ENCODE peak calls at places on chromosome 4, in eight cellular contexts. W is Calu3, Q is NCI-H2171 treated with DMSO at 0.1 percent for 48 hours, J is NCI-H2029 treated with DMSO at 0.1 percent for 48 hours, O is M059J, M is NCI-H2107, X is osteocyte, U is posterior cingulate gyrus. L is an unnamed sample.

GRCh38 chr4:6523251-6523650 is 50.8 kb upstream of the PPP2R2C start:
- DNase-seq in W (no peak), Q (no peak), J (no peak), O (peak; percentile 27), M (no peak), X (no peak), U (no peak), L (no peak)

GRCh38 chr4:184165291-184165690 is 52.4 kb downstream of the ENPP6 start:
- DNase-seq in W (no peak), Q (no peak), J (no peak), O (peak; percentile 15), M (no peak), X (no peak), U (no peak), L (no peak)

GRCh38 chr4:133137571-133137970 is 11.5 kb upstream of the PCDH10 start:
- DNase-seq in W (no peak), Q (no peak), J (no peak), O (no peak), M (no peak), X (no peak), U (no peak), L (no peak)

GRCh38 chr4:18318682-18319410 is 297.3 kb upstream of the LCORL start:
- DNase-seq in W (no peak), Q (no peak), J (no peak), O (peak; percentile 1), M (no peak), X (no peak), U (no peak), L (no peak)

GRCh38 chr4:8284391-8284790 is 14.8 kb downstream of the HTRA3 start:
- DNase-seq in W (no peak), Q (no peak), J (no peak), O (no peak), M (no peak), X (no peak), U (no peak), L (no peak)

GRCh38 chr4:766559-767283 is 59.2 kb downstream of the CPLX1 start:
- DNase-seq in W (no peak), Q (no peak), J (no peak), O (no peak), M (no peak), X (no peak), U (no peak), L (no peak)

GRCh38 chr4:98352403-98352802 is 91.2 kb downstream of the RAP1GDS1 start:
- DNase-seq in W (no peak), Q (no peak), J (no peak), O (no peak), M (no peak), X (no peak), U (no peak), L (no peak)

GRCh38 chr4:83255584-83255983 is 29.0 kb downstream of the COQ2 start:
- DNase-seq in W (no peak), Q (no peak), J (no peak), O (peak; percentile 92), M (no peak), X (no peak), U (no peak), L (no peak)

GRCh38 chr4:69875986-69876542 is 16.1 kb upstream of the SULT1E1 start:
- DNase-seq in W (no peak), Q (no peak), J (no peak), O (no peak), M (no peak), X (no peak), U (no peak), L (no peak)

GRCh38 chr4:163732473-163732872 is 238.0 kb downstream of the TMA16 start:
- DNase-seq in W (no peak), Q (no peak), J (no peak), O (no peak), M (no peak), X (no peak), U (no peak), L (no peak)

GRCh38 chr4:39591290-39591689 is 47.4 kb downstream of the SMIM14 start:
- DNase-seq in W (peak; percentile 7), Q (no peak), J (no peak), O (peak; percentile 34), M (no peak), X (no peak), U (no peak), L (no peak)

GRCh38 chr4:72817012-72817411 is 248.0 kb upstream of the ADAMTS3 start:
- DNase-seq in W (no peak), Q (no peak), J (no peak), O (no peak), M (no peak), X (no peak), U (no peak), L (no peak)

GRCh38 chr4:183099537-183100297 is 660 bp downstream of the WWC2 start:
- DNase-seq in W (peak; percentile 65), Q (no peak), J (no peak), O (peak; percentile 42), M (no peak), X (peak; percentile 85), U (peak; percentile 19), L (no peak)

GRCh38 chr4:73899321-73899720 is 30.1 kb downstream of the CXCL1 start:
- DNase-seq in W (no peak), Q (no peak), J (no peak), O (no peak), M (no peak), X (no peak), U (no peak), L (no peak)